ENCODE peak calls at places on chromosome X, in five cellular contexts. U is psoas muscle, Z is sigmoid colon, M is tibial artery, W is AG04450. O is an unnamed sample.
A peak's percentile ranks its signal among the peaks of the same experiment; 100 is the strongest.

GRCh38 chrX:18012974-18013373 is 151.9 kb upstream of the RAI2 start:
- DNase-seq in U (no peak), Z (no peak), M (no peak), W (no peak), O (no peak)

GRCh38 chrX:101693476-101693875 is 33.8 kb upstream of the ARMCX2 start:
- DNase-seq in U (no peak), Z (no peak), M (no peak), W (no peak), O (no peak)

GRCh38 chrX:120672389-120672788 is 42.5 kb upstream of the C1GALT1C1 start:
- DNase-seq in U (peak; percentile 44), Z (peak; percentile 70), M (peak; percentile 80), W (no peak), O (no peak)

GRCh38 chrX:56987741-56988140 is 7.6 kb downstream of the SPIN3 start:
- DNase-seq in U (no peak), Z (no peak), M (no peak), W (no peak), O (no peak)

GRCh38 chrX:69145714-69146113 is 19.5 kb downstream of the PJA1 start:
- DNase-seq in U (no peak), Z (peak; percentile 45), M (no peak), W (no peak), O (peak; percentile 45)

GRCh38 chrX:38304010-38304409 is 23.3 kb downstream of the RPGR start:
- DNase-seq in U (no peak), Z (no peak), M (no peak), W (no peak), O (no peak)

GRCh38 chrX:141732031-141732430 is 33.5 kb upstream of the SPANXD start:
- DNase-seq in U (no peak), Z (no peak), M (no peak), W (no peak), O (no peak)

GRCh38 chrX:140712413-140713173 is 3.0 kb downstream of the LINC00632 start:
- DNase-seq in U (peak; percentile 39), Z (peak; percentile 67), M (peak; percentile 74), W (no peak), O (peak; percentile 83)

GRCh38 chrX:132488819-132489255 is at the start of gene MBNL3:
- DNase-seq in U (peak; percentile 40), Z (peak; percentile 64), M (peak; percentile 68), W (no peak), O (no peak)

GRCh38 chrX:20455001-20455400 is 188.3 kb upstream of the RPS6KA3 start:
- DNase-seq in U (no peak), Z (no peak), M (no peak), W (no peak), O (no peak)

GRCh38 chrX:48473718-48473990 is 2.3 kb upstream of the FTSJ1 start:
- DNase-seq in U (no peak), Z (no peak), M (no peak), W (no peak), O (no peak)

GRCh38 chrX:118943102-118943501 is 31.3 kb upstream of the LONRF3 start:
- DNase-seq in U (no peak), Z (no peak), M (no peak), W (no peak), O (no peak)

GRCh38 chrX:151704023-151704663 is 8.9 kb downstream of the PRRG3 start:
- DNase-seq in U (no peak), Z (no peak), M (no peak), W (no peak), O (no peak)

GRCh38 chrX:68995780-68996551 is 167.1 kb downstream of the EFNB1 start:
- DNase-seq in U (peak; percentile 31), Z (no peak), M (no peak), W (peak; percentile 48), O (no peak)

GRCh38 chrX:54492340-54492739 is 3.7 kb downstream of the FGD1 start:
- DNase-seq in U (peak; percentile 70), Z (no peak), M (peak; percentile 81), W (no peak), O (no peak)

GRCh38 chrX:19874391-19875050 is 12.9 kb downstream of the SH3KBP1 start:
- DNase-seq in U (no peak), Z (no peak), M (no peak), W (no peak), O (no peak)

GRCh38 chrX:134626434-134626833 is 31.8 kb downstream of the PLAC1 start:
- DNase-seq in U (no peak), Z (no peak), M (peak; percentile 61), W (no peak), O (no peak)

GRCh38 chrX:47234583-47234982 is 1.8 kb downstream of the USP11 start:
- DNase-seq in U (no peak), Z (no peak), M (no peak), W (no peak), O (no peak)

GRCh38 chrX:65587616-65588526 is 53.3 kb upstream of the LAS1L start:
- DNase-seq in U (peak; percentile 75), Z (peak; percentile 94), M (peak; percentile 89), W (peak; percentile 16), O (peak; percentile 80)

GRCh38 chrX:10079155-10079711 is 77.5 kb upstream of the CLCN4 start:
- DNase-seq in U (no peak), Z (peak; percentile 77), M (no peak), W (no peak), O (no peak)

GRCh38 chrX:103066606-103067005 is 2.6 kb upstream of the BEX1 start:
- DNase-seq in U (no peak), Z (no peak), M (no peak), W (no peak), O (no peak)

GRCh38 chrX:2487366-2487765 is 13.4 kb downstream of the DHRSX start:
- DNase-seq in U (no peak), Z (no peak), M (no peak), W (no peak), O (no peak)

GRCh38 chrX:40478457-40479065 is 102.2 kb upstream of the ATP6AP2 start:
- DNase-seq in U (no peak), Z (no peak), M (no peak), W (no peak), O (no peak)

GRCh38 chrX:80285131-80285773 is 135.0 kb upstream of the TENT5D start:
- DNase-seq in U (no peak), Z (no peak), M (no peak), W (no peak), O (no peak)

GRCh38 chrX:79162076-79162475 is 17.6 kb downstream of the GPR174 start:
- DNase-seq in U (no peak), Z (no peak), M (no peak), W (no peak), O (no peak)
- H3K4me3 ChIP-seq in U (no peak overlapping the region), Z (no peak overlapping the region), M (no peak overlapping the region), W (no peak overlapping the region), O (no peak overlapping the region)

GRCh38 chrX:154430504-154430903 is 2.0 kb downstream of the ATP6AP1 start:
- DNase-seq in U (no peak), Z (no peak), M (no peak), W (no peak), O (no peak)

GRCh38 chrX:154430916-154431315 is 2.4 kb downstream of the ATP6AP1 start:
- DNase-seq in U (no peak), Z (no peak), M (no peak), W (no peak), O (no peak)

GRCh38 chrX:154431321-154431720 is 2.8 kb downstream of the ATP6AP1 start:
- DNase-seq in U (no peak), Z (no peak), M (peak; percentile 76), W (no peak), O (no peak)

GRCh38 chrX:154428176-154429171 is at the start of gene ATP6AP1:
- DNase-seq in U (peak; percentile 94), Z (peak; percentile 97), M (peak; percentile 97), W (peak; percentile 82), O (peak; percentile 93)

DNA sequence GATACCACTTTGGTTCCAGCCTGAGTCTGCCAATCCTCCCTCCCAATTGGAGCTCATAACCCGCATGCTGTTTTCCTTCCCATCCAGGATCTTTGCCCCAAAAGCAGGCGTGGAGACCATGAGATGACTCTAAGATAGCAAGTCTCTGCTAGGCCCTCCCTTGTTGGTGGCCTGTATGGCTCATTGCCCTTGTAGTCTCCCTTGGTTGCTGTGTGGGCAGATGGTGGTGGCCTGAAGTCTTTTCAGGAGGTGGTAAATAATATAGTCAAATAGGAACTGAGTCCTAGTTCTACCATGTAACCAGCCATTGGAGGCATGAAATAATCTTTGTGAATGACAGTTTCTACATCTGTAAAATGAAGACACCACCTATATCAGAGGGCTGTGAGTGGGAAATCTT is 1.2 kb downstream of the ATP6AP1 start:
- DNase-seq in U (no peak), Z (no peak), M (no peak), W (no peak), O (no peak)
- H3K4me3 ChIP-seq in U (peak overlapping the region; percentile 81), Z (no peak overlapping the region), M (peak overlapping the region; percentile 87), W (peak overlapping the region; percentile 71), O (peak overlapping the region; percentile 91)

DNA sequence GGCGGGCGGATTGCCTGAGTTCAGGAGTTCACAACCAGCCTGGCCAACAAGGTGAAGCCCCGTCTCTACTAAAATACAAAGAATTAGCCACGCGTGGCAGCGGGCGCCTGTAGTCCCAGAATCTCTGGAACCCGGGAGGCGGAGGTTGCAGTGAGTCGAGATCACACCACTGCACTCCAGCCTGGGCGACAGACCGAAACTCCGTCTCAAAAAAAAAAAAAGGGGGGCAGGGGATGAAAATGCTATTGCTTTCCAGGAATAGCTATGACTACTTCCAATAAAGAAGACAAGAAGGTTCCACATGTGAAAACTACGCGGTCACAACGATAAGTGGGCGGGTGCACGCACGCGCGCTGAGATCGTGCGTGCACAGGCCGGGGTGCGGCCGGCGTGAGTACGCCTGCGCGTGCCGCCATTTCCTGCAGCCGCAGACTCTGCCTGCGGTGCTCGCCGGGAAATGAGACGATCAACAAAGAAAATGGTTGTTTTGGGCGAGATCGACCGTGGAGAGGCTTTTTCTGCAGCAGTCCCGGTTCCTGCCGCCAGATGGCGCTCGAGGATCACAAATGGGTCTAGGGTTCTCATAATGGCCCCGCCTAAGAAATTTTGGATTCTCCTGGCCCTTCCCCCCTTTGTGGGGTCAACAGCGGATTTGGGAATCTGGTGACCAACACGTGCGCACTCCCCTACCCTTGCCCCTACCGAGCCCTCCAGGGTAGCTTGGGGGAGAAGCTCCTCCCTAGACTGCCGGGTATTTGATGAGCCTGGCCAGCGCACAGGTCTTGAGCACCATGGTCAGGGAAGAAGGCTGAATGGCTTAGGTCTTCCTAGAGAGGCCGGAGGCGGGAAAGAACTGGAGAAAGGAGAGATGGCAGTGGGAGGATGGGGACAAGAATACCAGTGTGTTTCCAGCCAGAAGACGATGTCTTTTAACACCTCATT is 35.1 kb downstream of the PNMA5 start:
- DNase-seq in U (peak; percentile 86), Z (peak; percentile 94), M (peak; percentile 92), W (peak; percentile 67), O (peak; percentile 90)
- H3K4me3 ChIP-seq in U (peak overlapping the region; percentile 61), Z (peak overlapping the region; percentile 7), M (peak overlapping the region; percentile 34), W (no peak overlapping the region), O (peak overlapping the region; percentile 48)

GRCh38 chrX:71910526-71911022 is at the start of gene NHSL2:
- DNase-seq in U (peak; percentile 29), Z (peak; percentile 72), M (peak; percentile 64), W (no peak), O (no peak)

GRCh38 chrX:71912156-71912555 is 1.5 kb downstream of the NHSL2 start:
- DNase-seq in U (no peak), Z (no peak), M (no peak), W (no peak), O (no peak)

GRCh38 chrX:71913156-71913950 is 2.7 kb downstream of the NHSL2 start:
- DNase-seq in U (no peak), Z (no peak), M (no peak), W (no peak), O (no peak)

GRCh38 chrX:71911023-71911730 is 532 bp downstream of the NHSL2 start:
- DNase-seq in U (peak; percentile 21), Z (peak; percentile 67), M (no peak), W (no peak), O (no peak)

DNA sequence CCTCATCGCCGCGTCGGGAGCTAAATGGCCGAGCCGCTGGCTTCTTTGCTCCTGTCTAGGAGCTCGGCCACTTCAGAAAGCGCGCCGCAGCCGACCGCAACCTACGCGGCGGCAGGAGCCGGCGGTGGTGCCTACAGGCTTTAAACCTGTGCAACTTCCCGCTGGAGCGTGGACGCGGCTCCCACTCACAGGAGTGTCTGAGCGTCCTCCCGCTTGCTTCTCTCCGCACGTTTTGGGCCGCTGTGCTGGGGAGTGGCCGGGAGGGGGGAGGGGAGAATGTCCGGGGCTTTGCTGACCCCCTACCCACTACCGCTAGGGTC is 1.0 kb downstream of the NHSL2 start:
- DNase-seq in U (peak; percentile 17), Z (peak; percentile 69), M (no peak), W (no peak), O (no peak)
- H3K4me3 ChIP-seq in U (peak overlapping the region; percentile 55), Z (peak overlapping the region; percentile 49), M (peak overlapping the region; percentile 45), W (peak overlapping the region; percentile 53), O (peak overlapping the region; percentile 61)